ENCODE peak calls at places on chromosome 20, in eight cellular contexts. One of them, this sample, is unnamed. For H3K4me1, the result is how much of the 10 kb centered on the place peaks cover.

GRCh38 chr20:46255440-46256104 is 52.7 kb downstream of the CDH22 start:
- DNase-seq in A549: peak
- DNase-seq in H1: no peak
- DNase-seq in IMR-90: no peak
- DNase-seq in stomach: peak
- DNase-seq in heart left ventricle: peak
- DNase-seq in spleen: peak
- DNase-seq in Peyer's patch: peak
- DNase-seq in this sample: peak

GRCh38 chr20:24684954-24685691 is 215.7 kb downstream of the SYNDIG1 start:
- DNase-seq in A549: no peak
- DNase-seq in H1: no peak
- DNase-seq in IMR-90: no peak
- DNase-seq in stomach: no peak
- DNase-seq in heart left ventricle: no peak
- DNase-seq in spleen: peak
- DNase-seq in Peyer's patch: peak
- DNase-seq in this sample: no peak

GRCh38 chr20:44006578-44006977 is 91.9 kb downstream of the TOX2 start:
- DNase-seq in A549: no peak
- DNase-seq in H1: no peak
- DNase-seq in IMR-90: no peak
- DNase-seq in stomach: no peak
- DNase-seq in heart left ventricle: no peak
- DNase-seq in spleen: no peak
- DNase-seq in Peyer's patch: no peak
- DNase-seq in this sample: no peak

GRCh38 chr20:62776692-62777527 is 19.4 kb upstream of the MRGBP start:
- DNase-seq in A549: peak
- DNase-seq in H1: no peak
- DNase-seq in IMR-90: peak
- DNase-seq in stomach: peak
- DNase-seq in heart left ventricle: no peak
- DNase-seq in spleen: peak
- DNase-seq in Peyer's patch: peak
- DNase-seq in this sample: no peak

GRCh38 chr20:20407891-20408805 is 40.2 kb downstream of the INSM1 start:
- DNase-seq in A549: peak
- DNase-seq in H1: no peak
- DNase-seq in IMR-90: peak
- DNase-seq in stomach: no peak
- DNase-seq in heart left ventricle: no peak
- DNase-seq in spleen: no peak
- DNase-seq in Peyer's patch: no peak
- DNase-seq in this sample: no peak

GRCh38 chr20:4130404-4131189 is 115.2 kb upstream of the RNF24 start:
- DNase-seq in A549: peak
- DNase-seq in H1: no peak
- DNase-seq in IMR-90: peak
- DNase-seq in stomach: no peak
- DNase-seq in heart left ventricle: no peak
- DNase-seq in spleen: no peak
- DNase-seq in Peyer's patch: peak
- DNase-seq in this sample: no peak

GRCh38 chr20:4490045-4490444 is 231.7 kb upstream of the PRND start:
- DNase-seq in A549: no peak
- DNase-seq in H1: no peak
- DNase-seq in IMR-90: no peak
- DNase-seq in stomach: no peak
- DNase-seq in heart left ventricle: no peak
- DNase-seq in spleen: no peak
- DNase-seq in Peyer's patch: no peak
- DNase-seq in this sample: no peak

GRCh38 chr20:57696401-57696961 is 13.3 kb downstream of the PMEPA1 start:
- DNase-seq in A549: no peak
- DNase-seq in H1: no peak
- DNase-seq in IMR-90: no peak
- DNase-seq in stomach: no peak
- DNase-seq in heart left ventricle: no peak
- DNase-seq in spleen: no peak
- DNase-seq in Peyer's patch: no peak
- DNase-seq in this sample: no peak

GRCh38 chr20:32845786-32846185 is 12.9 kb upstream of the EFCAB8 start:
- DNase-seq in A549: no peak
- DNase-seq in H1: no peak
- DNase-seq in IMR-90: peak
- DNase-seq in stomach: no peak
- DNase-seq in heart left ventricle: no peak
- DNase-seq in spleen: no peak
- DNase-seq in Peyer's patch: no peak
- DNase-seq in this sample: no peak

GRCh38 chr20:62652051-62652893 is 10.0 kb downstream of the SLCO4A1 start:
- DNase-seq in A549: peak
- DNase-seq in H1: peak
- DNase-seq in IMR-90: peak
- DNase-seq in stomach: peak
- DNase-seq in heart left ventricle: peak
- DNase-seq in spleen: peak
- DNase-seq in Peyer's patch: peak
- DNase-seq in this sample: peak

GRCh38 chr20:39829255-39829654 is 859.8 kb downstream of the MAFB start:
- DNase-seq in A549: no peak
- DNase-seq in H1: peak
- DNase-seq in IMR-90: peak
- DNase-seq in stomach: no peak
- DNase-seq in heart left ventricle: no peak
- DNase-seq in spleen: no peak
- DNase-seq in Peyer's patch: no peak
- DNase-seq in this sample: no peak

GRCh38 chr20:34579936-34580587 is 21.5 kb downstream of the MAP1LC3A start:
- DNase-seq in A549: no peak
- DNase-seq in H1: no peak
- DNase-seq in IMR-90: peak
- DNase-seq in stomach: peak
- DNase-seq in heart left ventricle: no peak
- DNase-seq in spleen: no peak
- DNase-seq in Peyer's patch: peak
- DNase-seq in this sample: no peak

GRCh38 chr20:2817341-2817726 is 1.2 kb downstream of the TMEM239 start:
- DNase-seq in A549: no peak
- DNase-seq in H1: no peak
- DNase-seq in IMR-90: no peak
- DNase-seq in stomach: no peak
- DNase-seq in heart left ventricle: no peak
- DNase-seq in spleen: no peak
- DNase-seq in Peyer's patch: no peak
- DNase-seq in this sample: peak

GRCh38 chr20:37346232-37346525 is 239 bp downstream of the SRC start:
- DNase-seq in A549: no peak
- DNase-seq in H1: no peak
- DNase-seq in IMR-90: no peak
- DNase-seq in stomach: no peak
- DNase-seq in heart left ventricle: no peak
- DNase-seq in spleen: no peak
- DNase-seq in Peyer's patch: no peak
- DNase-seq in this sample: no peak
- H3K4me1 ChIP-seq in A549: half or more
- H3K4me1 ChIP-seq in H1: under half
- H3K4me1 ChIP-seq in IMR-90: under half
- H3K4me1 ChIP-seq in stomach: half or more
- H3K4me1 ChIP-seq in heart left ventricle: under half
- H3K4me1 ChIP-seq in spleen: half or more
- H3K4me1 ChIP-seq in Peyer's patch: half or more
- H3K4me1 ChIP-seq in this sample: under half

DNA sequence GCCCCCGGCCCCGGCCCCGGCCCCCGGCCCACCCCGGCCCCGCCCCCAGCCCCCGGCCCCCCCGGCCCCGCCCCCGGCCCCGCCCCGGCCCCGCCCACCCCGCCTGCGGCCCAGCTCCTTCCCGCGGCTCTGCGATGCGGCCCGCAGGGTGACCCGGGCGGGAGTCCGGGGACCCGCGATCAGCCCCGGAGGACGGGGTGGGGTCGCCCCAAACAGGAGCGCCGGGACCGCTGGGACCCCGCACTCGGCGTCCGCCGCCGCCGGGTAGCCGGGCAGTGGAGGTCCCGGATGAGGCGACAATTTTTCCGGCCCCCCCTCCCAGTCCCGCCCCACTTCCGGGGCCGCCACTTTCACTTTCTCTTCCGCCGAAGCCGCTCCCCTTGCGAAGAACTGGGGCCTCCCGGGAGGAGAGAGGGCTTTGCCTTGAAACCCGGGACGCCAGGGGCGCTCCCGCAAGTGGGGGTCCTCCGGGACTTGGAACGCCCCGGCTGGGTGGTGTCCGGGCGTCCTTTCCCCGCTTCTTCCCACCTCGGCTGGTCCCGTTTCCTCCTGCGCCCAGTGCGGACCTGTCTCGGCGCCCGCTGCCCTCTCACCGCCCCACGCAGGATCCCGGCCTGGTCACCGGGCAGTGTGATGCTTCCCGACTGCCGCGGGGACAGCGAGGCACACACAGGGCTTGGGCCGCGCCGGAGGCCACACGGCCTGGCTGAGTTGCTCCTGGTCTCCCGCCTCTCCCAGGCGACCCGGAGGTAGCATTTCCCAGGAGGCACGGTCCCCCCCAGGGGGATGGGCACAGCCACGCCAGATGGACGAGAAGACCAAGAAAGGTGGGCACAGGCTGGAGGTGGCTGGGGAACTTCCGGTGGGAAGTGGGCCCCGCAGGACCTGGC is at the start of gene RBCK1:
- DNase-seq in A549: peak
- DNase-seq in H1: peak
- DNase-seq in IMR-90: peak
- DNase-seq in stomach: peak
- DNase-seq in heart left ventricle: peak
- DNase-seq in spleen: peak
- DNase-seq in Peyer's patch: peak
- DNase-seq in this sample: peak
- TF ChIP-seq POLR2A in A549: peak
- TF ChIP-seq POLR2A in H1: peak
- TF ChIP-seq POLR2A in IMR-90: peak
- TF ChIP-seq POLR2A in stomach: no peak
- TF ChIP-seq POLR2A in heart left ventricle: peak
- TF ChIP-seq POLR2A in spleen: no peak
- TF ChIP-seq POLR2A in Peyer's patch: peak
- TF ChIP-seq POLR2A in this sample: peak

GRCh38 chr20:47509104-47509661 is 7.5 kb downstream of the NCOA3 start:
- DNase-seq in A549: no peak
- DNase-seq in H1: no peak
- DNase-seq in IMR-90: no peak
- DNase-seq in stomach: no peak
- DNase-seq in heart left ventricle: no peak
- DNase-seq in spleen: no peak
- DNase-seq in Peyer's patch: no peak
- DNase-seq in this sample: no peak
- H3K4me1 ChIP-seq in A549: half or more
- H3K4me1 ChIP-seq in H1: under half
- H3K4me1 ChIP-seq in IMR-90: under half
- H3K4me1 ChIP-seq in stomach: under half
- H3K4me1 ChIP-seq in heart left ventricle: under half
- H3K4me1 ChIP-seq in spleen: half or more
- H3K4me1 ChIP-seq in Peyer's patch: under half
- H3K4me1 ChIP-seq in this sample: under half

DNA sequence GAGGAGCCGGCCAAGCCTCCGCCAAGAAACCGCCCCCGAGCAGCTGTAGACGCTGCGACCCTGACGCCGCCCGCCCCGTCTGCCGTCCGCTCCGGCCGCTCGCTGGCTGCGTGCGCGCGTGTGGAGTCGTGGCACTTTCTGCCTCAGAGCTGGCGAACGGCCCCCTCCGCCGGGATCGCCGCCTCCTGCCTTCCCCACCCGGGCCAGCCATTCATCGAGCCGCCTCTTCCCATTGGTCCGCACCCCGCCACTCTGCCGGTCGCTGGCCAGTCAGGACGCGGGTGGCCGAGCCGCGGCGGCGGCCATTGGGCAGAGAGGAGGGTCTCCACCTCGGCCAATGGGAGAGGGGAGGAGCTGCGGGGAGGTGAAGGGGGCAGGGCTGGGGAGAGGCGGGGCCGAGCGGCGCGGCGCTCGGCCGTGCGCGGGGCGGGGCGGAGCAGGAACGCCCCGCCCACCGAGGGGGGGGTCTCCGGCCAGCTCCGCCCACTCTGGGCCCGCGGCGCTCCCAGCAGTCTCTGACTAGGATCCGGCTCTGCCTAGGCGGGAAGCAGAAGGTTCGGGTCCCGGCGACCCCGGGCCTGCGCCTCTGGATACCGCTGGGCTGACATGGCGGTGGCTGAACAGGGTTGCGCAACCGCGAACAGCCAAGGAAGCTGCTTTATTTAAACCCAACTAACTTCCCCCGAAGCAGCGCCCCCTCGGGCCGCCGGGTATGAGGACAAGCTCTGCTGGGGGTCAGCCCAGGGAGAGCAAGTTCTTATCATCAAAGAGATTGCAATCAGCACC is at the start of gene RRBP1:
- DNase-seq in A549: peak
- DNase-seq in H1: peak
- DNase-seq in IMR-90: peak
- DNase-seq in stomach: peak
- DNase-seq in heart left ventricle: peak
- DNase-seq in spleen: peak
- DNase-seq in Peyer's patch: peak
- DNase-seq in this sample: peak
- TF ChIP-seq POLR2A in A549: peak
- TF ChIP-seq POLR2A in H1: peak
- TF ChIP-seq POLR2A in IMR-90: peak
- TF ChIP-seq POLR2A in stomach: peak
- TF ChIP-seq POLR2A in heart left ventricle: peak
- TF ChIP-seq POLR2A in spleen: peak
- TF ChIP-seq POLR2A in Peyer's patch: peak
- TF ChIP-seq POLR2A in this sample: peak

DNA sequence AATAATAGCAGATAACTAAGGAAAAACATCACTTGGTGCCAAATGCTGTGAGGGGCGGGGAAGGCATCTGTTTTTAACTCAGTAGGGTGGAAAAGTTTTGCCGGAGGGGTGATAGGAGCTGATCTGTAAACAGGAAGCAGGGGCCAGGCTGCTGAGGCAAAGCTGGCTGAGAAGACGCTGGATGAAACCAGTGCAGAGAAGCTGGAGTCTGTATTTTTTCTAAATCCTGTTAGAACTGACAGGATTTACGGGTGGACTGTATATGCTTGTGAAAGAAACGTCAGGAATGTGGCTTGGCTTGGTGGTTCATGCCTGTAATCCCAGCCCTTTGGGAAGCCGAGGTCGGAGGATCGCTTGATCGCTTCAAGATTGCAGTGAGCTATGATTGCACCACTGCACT is 5.6 kb downstream of the PCMTD2 start:
- DNase-seq in A549: no peak
- DNase-seq in H1: peak
- DNase-seq in IMR-90: peak
- DNase-seq in stomach: no peak
- DNase-seq in heart left ventricle: no peak
- DNase-seq in spleen: no peak
- DNase-seq in Peyer's patch: no peak
- DNase-seq in this sample: no peak
- H3K4me1 ChIP-seq in A549: under half
- H3K4me1 ChIP-seq in H1: under half
- H3K4me1 ChIP-seq in IMR-90: under half
- H3K4me1 ChIP-seq in stomach: under half
- H3K4me1 ChIP-seq in heart left ventricle: half or more
- H3K4me1 ChIP-seq in spleen: half or more
- H3K4me1 ChIP-seq in Peyer's patch: under half
- H3K4me1 ChIP-seq in this sample: under half

This sample was measured in breast epithelium.